ENCODE peak calls at places on chromosomes 13 and 19, in nine cellular contexts. J is GM12891, T is activated T-helper 1 cell treated with Interleukin-2 at 50 U/mL for 16 hours, I is OCI-M1, N is left cardiac atrium, O is ureter, L is cardiac fibroblast, A is A172, Y is stromal cell of bone marrow. F is an unnamed sample.

GRCh38 chr19:53881482-53882390 is at the start of gene PRKCG:
- DNase-seq in J (no peak), T (peak; percentile 57), I (peak; percentile 52), N (peak; percentile 36), O (no peak), L (no peak), A (peak; percentile 65), Y (no peak), F (no peak)

GRCh38 chr13:50149932-50150331 is 134.7 kb downstream of the KCNRG start:
- DNase-seq in J (no peak), T (no peak), I (peak; percentile 54), N (peak; percentile 53), O (no peak), L (no peak), A (no peak), Y (no peak), F (no peak)

GRCh38 chr19:33304760-33305647 is 2.7 kb upstream of the CEBPA start:
- DNase-seq in J (no peak), T (no peak), I (peak; percentile 89), N (no peak), O (no peak), L (no peak), A (no peak), Y (no peak), F (no peak)

GRCh38 chr13:36072536-36072935 is 58.6 kb downstream of the DCLK1 start:
- DNase-seq in J (no peak), T (no peak), I (no peak), N (no peak), O (no peak), L (no peak), A (no peak), Y (no peak), F (no peak)

GRCh38 chr13:36804588-36804987 is 14.4 kb upstream of the RFXAP start:
- DNase-seq in J (no peak), T (no peak), I (no peak), N (no peak), O (no peak), L (no peak), A (no peak), Y (no peak), F (no peak)

GRCh38 chr19:15280915-15281683 is 48.9 kb upstream of the EPHX3 start:
- DNase-seq in J (no peak), T (no peak), I (peak; percentile 83), N (peak; percentile 89), O (peak; percentile 81), L (peak; percentile 86), A (peak; percentile 71), Y (peak; percentile 69), F (peak; percentile 47)

GRCh38 chr19:2371656-2372055 is 11.6 kb downstream of the TMPRSS9 start:
- DNase-seq in J (no peak), T (no peak), I (no peak), N (no peak), O (no peak), L (peak; percentile 49), A (peak; percentile 88), Y (no peak), F (no peak)

GRCh38 chr19:610071-610800 is 20.6 kb downstream of the HCN2 start:
- DNase-seq in J (no peak), T (peak; percentile 29), I (no peak), N (no peak), O (no peak), L (no peak), A (peak; percentile 95), Y (no peak), F (no peak)

GRCh38 chr19:40416918-40417713 is 3.9 kb upstream of the PRX start:
- DNase-seq in J (no peak), T (no peak), I (peak; percentile 52), N (peak; percentile 72), O (no peak), L (peak; percentile 22), A (peak; percentile 68), Y (no peak), F (peak; percentile 21)

GRCh38 chr13:75826391-75826790 is 190.3 kb downstream of the LMO7 start:
- DNase-seq in J (no peak), T (no peak), I (no peak), N (no peak), O (no peak), L (no peak), A (no peak), Y (no peak), F (no peak)

GRCh38 chr19:42028304-42029216 is 34.5 kb upstream of the ATP1A3 start:
- DNase-seq in J (no peak), T (no peak), I (peak; percentile 86), N (no peak), O (no peak), L (no peak), A (no peak), Y (no peak), F (no peak)

GRCh38 chr19:46951236-46951986 is 68.2 kb upstream of the NPAS1 start:
- DNase-seq in J (no peak), T (no peak), I (no peak), N (no peak), O (no peak), L (peak; percentile 91), A (no peak), Y (no peak), F (peak; percentile 99)

GRCh38 chr19:8209965-8210659 is 942 bp downstream of the CERS4 start:
- DNase-seq in J (peak; percentile 42), T (no peak), I (no peak), N (no peak), O (no peak), L (no peak), A (no peak), Y (no peak), F (no peak)

GRCh38 chr13:50483416-50483815 is 360.1 kb downstream of the DLEU7 start:
- DNase-seq in J (no peak), T (no peak), I (no peak), N (no peak), O (no peak), L (no peak), A (no peak), Y (no peak), F (no peak)

GRCh38 chr13:96519380-96519779 is 429.5 kb downstream of the HS6ST3 start:
- DNase-seq in J (no peak), T (no peak), I (no peak), N (no peak), O (no peak), L (no peak), A (no peak), Y (no peak), F (no peak)

GRCh38 chr19:805161-805561 is 7.9 kb downstream of the PTBP1 start:
- DNase-seq in J (no peak), T (no peak), I (no peak), N (peak; percentile 18), O (no peak), L (no peak), A (no peak), Y (no peak), F (no peak)